ENCODE peak calls at places on chromosomes 2 and 18, in ten cellular contexts. B is GM12865; A is activated naive CD8-positive, alpha-beta T cell treated with anti-CD3 and anti-CD28 coated beads for 36 hours; G is NCI-H1092; I is Right ventricle myocardium inferior; Q is astrocyte; N is skeletal muscle cell; L is AG10803; K is cardiac septum; O is bronchial epithelial cell. Y is an unnamed sample.
A peak's percentile ranks its signal among the peaks of the same experiment; 100 is the strongest.

GRCh38 chr2:196954001-196954400 is 27.5 kb upstream of the PGAP1 start:
- DNase-seq in B (no peak), A (no peak), G (peak; percentile 16), I (no peak), Q (no peak), N (no peak), L (no peak), K (no peak), O (no peak), Y (no peak)

GRCh38 chr2:144183744-144184143 is 336.2 kb downstream of the ZEB2 start:
- DNase-seq in B (peak; percentile 76), A (peak; percentile 79), G (no peak), I (no peak), Q (peak; percentile 10), N (peak; percentile 75), L (peak; percentile 98), K (no peak), O (no peak), Y (peak; percentile 95)

GRCh38 chr2:99810241-99810640 is 320.4 kb upstream of the REV1 start:
- DNase-seq in B (no peak), A (no peak), G (no peak), I (no peak), Q (no peak), N (no peak), L (no peak), K (no peak), O (peak; percentile 72), Y (no peak)

GRCh38 chr2:12303181-12304030 is 413.3 kb upstream of the TRIB2 start:
- DNase-seq in B (peak; percentile 22), A (no peak), G (no peak), I (no peak), Q (peak; percentile 94), N (peak; percentile 94), L (peak; percentile 38), K (no peak), O (peak; percentile 41), Y (peak; percentile 100)

GRCh38 chr18:361941-362913 is 94.4 kb upstream of the THOC1 start:
- DNase-seq in B (no peak), A (no peak), G (no peak), I (peak; percentile 73), Q (peak; percentile 94), N (peak; percentile 81), L (peak; percentile 100), K (no peak), O (no peak), Y (peak; percentile 100)

GRCh38 chr2:138428710-138429440 is 72.7 kb upstream of the SPOPL start:
- DNase-seq in B (no peak), A (no peak), G (no peak), I (no peak), Q (no peak), N (no peak), L (no peak), K (no peak), O (no peak), Y (no peak)

GRCh38 chr2:239112127-239112774 is 264.4 kb downstream of the TWIST2 start:
- DNase-seq in B (no peak), A (no peak), G (no peak), I (no peak), Q (no peak), N (no peak), L (no peak), K (no peak), O (no peak), Y (no peak)

GRCh38 chr2:85644909-85645308 is 23.1 kb downstream of the SFTPB start:
- DNase-seq in B (no peak), A (no peak), G (no peak), I (no peak), Q (no peak), N (no peak), L (no peak), K (peak; percentile 29), O (no peak), Y (no peak)

GRCh38 chr2:80896576-80896975 is 592.0 kb upstream of the LRRTM1 start:
- DNase-seq in B (peak; percentile 39), A (no peak), G (no peak), I (no peak), Q (no peak), N (no peak), L (no peak), K (no peak), O (no peak), Y (no peak)

GRCh38 chr2:24337958-24338357 is 22.4 kb downstream of the ITSN2 start:
- DNase-seq in B (no peak), A (no peak), G (no peak), I (no peak), Q (no peak), N (no peak), L (no peak), K (no peak), O (no peak), Y (no peak)

GRCh38 chr2:226772389-226773179 is 27.0 kb downstream of the IRS1 start:
- DNase-seq in B (peak; percentile 88), A (no peak), G (no peak), I (no peak), Q (peak; percentile 73), N (no peak), L (no peak), K (no peak), O (no peak), Y (peak; percentile 82)

GRCh38 chr2:50111067-50111466 is 920.9 kb downstream of the NRXN1 start:
- DNase-seq in B (no peak), A (no peak), G (no peak), I (peak; percentile 28), Q (no peak), N (no peak), L (no peak), K (no peak), O (no peak), Y (no peak)

Y was measured in RPMI7951.